ENCODE peak calls at places on chromosomes 7 and 10, in five cellular contexts. R is PC-3, F is NB4, P is AG04450, Q is WERI-Rb-1. Z is an unnamed sample.

GRCh38 chr10:97222346-97222961 is 36.7 kb upstream of the SLIT1 start:
- DNase-seq in R (no peak), F (peak), P (no peak), Q (peak), Z (no peak)

GRCh38 chr7:148987751-148988512 is 40.4 kb downstream of the PDIA4 start:
- DNase-seq in R (peak), F (no peak), P (no peak), Q (no peak), Z (peak)

GRCh38 chr7:51186531-51186930 is 130.1 kb downstream of the COBL start:
- DNase-seq in R (peak), F (peak), P (no peak), Q (no peak), Z (no peak)

GRCh38 chr10:75326306-75326705 is 75.3 kb downstream of the ZNF503 start:
- DNase-seq in R (no peak), F (no peak), P (no peak), Q (no peak), Z (no peak)

GRCh38 chr7:100965723-100966541 is 3.4 kb upstream of the MUC12 start:
- DNase-seq in R (peak), F (peak), P (no peak), Q (peak), Z (peak)

GRCh38 chr10:124995605-124996004 is 53.7 kb downstream of the ZRANB1 start:
- DNase-seq in R (no peak), F (no peak), P (no peak), Q (no peak), Z (no peak)

GRCh38 chr10:103618027-103618385 is 124.5 kb downstream of the NEURL1 start:
- DNase-seq in R (no peak), F (no peak), P (no peak), Q (no peak), Z (no peak)

GRCh38 chr7:91694221-91694856 is 186.2 kb downstream of the MTERF1 start:
- DNase-seq in R (no peak), F (no peak), P (no peak), Q (no peak), Z (peak)

GRCh38 chr7:155721056-155721455 is 76.6 kb downstream of the RBM33 start:
- DNase-seq in R (no peak), F (no peak), P (no peak), Q (no peak), Z (no peak)

GRCh38 chr10:69101451-69102095 is 13.7 kb downstream of the SRGN start:
- DNase-seq in R (peak), F (peak), P (no peak), Q (no peak), Z (peak)

GRCh38 chr7:123744416-123744815 is 4.4 kb downstream of the WASL start:
- DNase-seq in R (no peak), F (no peak), P (no peak), Q (no peak), Z (no peak)

GRCh38 chr10:49744091-49744685 is 17.9 kb downstream of the OGDHL start:
- DNase-seq in R (no peak), F (no peak), P (no peak), Q (no peak), Z (no peak)

GRCh38 chr10:17021661-17022060 is 108.0 kb downstream of the CUBN start:
- DNase-seq in R (no peak), F (no peak), P (no peak), Q (no peak), Z (no peak)

GRCh38 chr10:54607983-54608382 is 193.0 kb downstream of the PCDH15 start:
- DNase-seq in R (no peak), F (no peak), P (no peak), Q (no peak), Z (no peak)

GRCh38 chr7:77479536-77480088 is 57.5 kb upstream of the PTPN12 start:
- DNase-seq in R (peak), F (no peak), P (no peak), Q (no peak), Z (no peak)

GRCh38 chr10:113895018-113895417 is 40.6 kb downstream of the NHLRC2 start:
- DNase-seq in R (peak), F (no peak), P (no peak), Q (no peak), Z (peak)

GRCh38 chr7:141409219-141409618 is 142.0 kb upstream of the AGK start:
- DNase-seq in R (no peak), F (no peak), P (no peak), Q (no peak), Z (no peak)
- H3K4me3 ChIP-seq in R (no peak), F (no peak), P (no peak), Q (no peak), Z (no peak)

GRCh38 chr10:2899246-2899645 is 168.1 kb upstream of the PFKP start:
- DNase-seq in R (no peak), F (no peak), P (no peak), Q (no peak), Z (no peak)

GRCh38 chr10:2895616-2896196 is 171.6 kb upstream of the PFKP start:
- DNase-seq in R (no peak), F (no peak), P (no peak), Q (no peak), Z (no peak)

GRCh38 chr10:2898509-2898860 is 168.9 kb upstream of the PFKP start:
- DNase-seq in R (no peak), F (no peak), P (no peak), Q (no peak), Z (no peak)

GRCh38 chr10:2897619-2898508 is 169.5 kb upstream of the PFKP start:
- DNase-seq in R (peak), F (peak), P (no peak), Q (no peak), Z (no peak)

DNA sequence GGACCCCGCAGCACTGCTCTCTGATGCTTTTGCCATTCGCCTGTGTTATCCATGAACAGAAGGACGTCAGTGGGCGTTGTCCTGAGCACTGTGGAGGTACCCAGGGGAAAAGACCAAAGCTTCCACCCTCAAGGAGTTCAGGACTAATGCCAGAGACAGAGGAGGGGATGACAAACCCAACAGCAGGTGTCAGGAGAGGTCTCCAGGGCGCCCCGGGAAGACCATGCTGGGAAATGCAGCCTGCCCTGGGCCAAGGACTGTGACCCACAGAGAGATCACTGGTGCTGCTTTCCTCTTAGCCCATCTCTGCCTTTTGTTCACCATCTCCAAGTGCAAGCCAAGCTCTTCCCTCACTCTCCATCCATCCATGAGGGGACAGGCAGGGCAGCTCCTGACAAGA is 166.8 kb upstream of the PFKP start:
- DNase-seq in R (no peak), F (no peak), P (no peak), Q (no peak), Z (no peak)
- TF ChIP-seq CTCF in R (no peak), F (no peak), P (no peak), Q (no peak), Z (no peak)

GRCh38 chr7:27193335-27194001 is 6.4 kb downstream of the HOXA13 start:
- DNase-seq in R (peak), F (no peak), P (no peak), Q (no peak), Z (no peak)
- H3K4me3 ChIP-seq in R (peak), F (no peak), P (no peak), Q (no peak), Z (no peak)

GRCh38 chr10:71207578-71207977 is 4.8 kb upstream of the UNC5B start:
- DNase-seq in R (no peak), F (no peak), P (no peak), Q (no peak), Z (no peak)

GRCh38 chr10:71211053-71211452 is 1.3 kb upstream of the UNC5B start:
- DNase-seq in R (no peak), F (no peak), P (no peak), Q (no peak), Z (no peak)

GRCh38 chr10:71211759-71212248 is 566 bp upstream of the UNC5B start:
- DNase-seq in R (no peak), F (no peak), P (no peak), Q (no peak), Z (no peak)

GRCh38 chr10:71210031-71210871 is 2.1 kb upstream of the UNC5B start:
- DNase-seq in R (no peak), F (no peak), P (no peak), Q (no peak), Z (no peak)

DNA sequence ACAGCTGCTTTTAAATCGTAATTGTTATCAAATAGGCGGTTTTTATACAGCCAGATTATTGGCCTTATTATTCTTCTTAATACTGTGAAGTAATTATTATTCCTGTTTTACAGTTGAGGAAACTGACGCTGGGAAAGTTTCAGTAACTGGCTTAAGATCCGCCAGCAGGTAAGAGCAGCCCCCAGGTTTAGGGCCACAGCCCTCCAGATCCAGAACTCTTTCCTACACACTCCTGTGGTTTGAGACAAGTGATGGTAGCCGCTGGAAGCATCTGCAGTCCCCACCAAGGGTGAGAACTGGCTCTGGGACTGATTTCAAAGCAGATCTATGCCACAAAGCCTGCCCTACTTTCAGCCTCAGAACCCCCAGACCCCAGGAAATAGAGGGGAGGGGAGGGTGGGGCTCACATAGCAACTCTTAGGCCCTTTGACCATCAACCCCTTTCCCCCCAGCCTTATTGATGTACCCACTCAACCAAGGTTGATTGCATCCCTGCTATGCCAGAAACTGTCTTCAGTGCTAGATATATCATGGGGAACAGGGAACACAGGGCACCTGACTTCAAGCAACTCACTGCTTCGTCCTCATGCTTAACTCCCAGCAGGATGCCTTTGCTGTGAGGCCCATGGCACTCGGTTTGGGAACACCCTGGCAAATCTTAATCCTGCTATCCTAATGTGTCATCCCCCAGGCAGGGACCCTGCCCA is 2.9 kb upstream of the UNC5B start:
- DNase-seq in R (no peak), F (no peak), P (no peak), Q (no peak), Z (no peak)
- TF ChIP-seq CTCF in R (no peak), F (no peak), P (no peak), Q (no peak), Z (no peak)

DNA sequence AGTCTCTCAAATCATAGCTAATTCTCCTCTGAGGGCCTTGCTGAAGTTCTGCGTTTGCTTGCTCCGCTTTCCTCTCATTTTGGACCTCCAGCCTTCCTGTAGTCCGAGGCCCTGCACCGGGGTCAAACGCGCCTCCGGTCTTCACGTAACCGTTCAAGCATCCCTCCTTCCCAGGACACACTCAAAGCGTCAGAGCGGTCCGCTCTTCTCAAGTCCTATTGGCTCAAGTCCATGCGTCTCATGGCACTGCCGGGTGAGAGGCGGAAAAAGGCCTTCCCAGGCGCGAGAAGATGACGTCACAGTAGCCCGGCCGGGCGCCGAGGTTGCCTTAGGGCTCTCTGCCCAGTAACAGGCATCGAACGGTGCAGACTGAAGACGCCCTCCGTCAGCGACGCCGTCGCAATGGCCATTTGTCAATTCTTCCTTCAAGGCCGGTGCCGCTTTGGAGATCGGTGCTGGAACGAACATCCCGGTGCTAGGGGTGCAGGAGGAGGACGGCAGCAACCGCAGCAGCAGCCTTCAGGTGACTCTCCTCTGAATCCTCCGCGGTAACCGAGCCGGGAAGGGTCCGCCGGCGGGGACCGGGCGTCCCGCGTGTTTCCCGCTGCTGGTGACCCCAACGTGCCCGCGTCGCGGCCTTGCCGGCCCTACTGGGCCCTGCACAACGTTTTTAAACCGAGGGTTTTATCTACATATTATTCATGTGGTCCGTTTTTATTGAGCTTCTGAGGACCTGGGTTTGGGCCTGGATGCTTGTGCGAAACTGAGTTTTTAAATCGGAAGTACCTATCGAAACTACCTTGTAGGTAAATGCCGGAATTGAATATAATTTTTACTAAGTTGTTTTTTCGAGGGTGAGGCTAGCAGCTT is at the start of gene NUP42:
- DNase-seq in R (peak), F (peak), P (peak), Q (peak), Z (peak)
- H3K4me3 ChIP-seq in R (peak), F (peak), P (peak), Q (peak), Z (peak)

GRCh38 chr10:78971094-78971682 is 97.6 kb upstream of the ZMIZ1 start:
- DNase-seq in R (no peak), F (no peak), P (no peak), Q (no peak), Z (no peak)
- TF ChIP-seq CTCF in R (peak), F (no peak), P (peak), Q (no peak), Z (peak)

Z was measured in fibroblast of mammary gland.